ENCODE peak calls at places on chromosomes 11 and 22, in eight cellular contexts. One of them, this sample, is unnamed.
A peak's percentile ranks its signal among the peaks of the same experiment; 100 is the strongest.

GRCh38 chr11:35683728-35684339 is 21.3 kb downstream of the TRIM44 start:
- DNase-seq in right lobe of liver: no peak
- DNase-seq in transverse colon: no peak
- DNase-seq in heart left ventricle: no peak
- DNase-seq in A549: no peak
- DNase-seq in breast epithelium: no peak
- DNase-seq in vagina: no peak
- DNase-seq in H1: no peak
- DNase-seq in this sample: no peak

GRCh38 chr11:46876471-46876870 is 30.4 kb upstream of the CKAP5 start:
- DNase-seq in heart left ventricle: no peak
- DNase-seq in A549: no peak
- DNase-seq in transverse colon: no peak
- DNase-seq in vagina: no peak
- DNase-seq in right lobe of liver: no peak
- DNase-seq in H1: no peak
- DNase-seq in breast epithelium: no peak
- DNase-seq in this sample: no peak

GRCh38 chr11:127943763-127944162 is 643.6 kb downstream of the ETS1 start:
- DNase-seq in heart left ventricle: no peak
- DNase-seq in A549: no peak
- DNase-seq in vagina: no peak
- DNase-seq in breast epithelium: no peak
- DNase-seq in H1: no peak
- DNase-seq in transverse colon: no peak
- DNase-seq in right lobe of liver: no peak
- DNase-seq in this sample: no peak

GRCh38 chr11:45089845-45090499 is 56.5 kb upstream of the PRDM11 start:
- DNase-seq in H1: no peak
- DNase-seq in vagina: no peak
- DNase-seq in right lobe of liver: no peak
- DNase-seq in heart left ventricle: no peak
- DNase-seq in A549: peak; percentile 60
- DNase-seq in breast epithelium: no peak
- DNase-seq in transverse colon: no peak
- DNase-seq in this sample: no peak

GRCh38 chr11:1039481-1040427 is 3.2 kb upstream of the MUC6 start:
- DNase-seq in heart left ventricle: no peak
- DNase-seq in right lobe of liver: no peak
- DNase-seq in H1: no peak
- DNase-seq in transverse colon: no peak
- DNase-seq in A549: no peak
- DNase-seq in breast epithelium: peak; percentile 31
- DNase-seq in vagina: no peak
- DNase-seq in this sample: no peak

GRCh38 chr11:126061707-126062678 is 673 bp downstream of the CDON start:
- DNase-seq in vagina: no peak
- DNase-seq in right lobe of liver: peak; percentile 40
- DNase-seq in heart left ventricle: no peak
- DNase-seq in breast epithelium: no peak
- DNase-seq in transverse colon: peak; percentile 31
- DNase-seq in H1: peak; percentile 74
- DNase-seq in A549: peak; percentile 52
- DNase-seq in this sample: peak; percentile 46

GRCh38 chr11:84812351-84813083 is 814.6 kb downstream of the DLG2 start:
- DNase-seq in A549: no peak
- DNase-seq in vagina: no peak
- DNase-seq in heart left ventricle: no peak
- DNase-seq in transverse colon: no peak
- DNase-seq in H1: no peak
- DNase-seq in right lobe of liver: no peak
- DNase-seq in breast epithelium: no peak
- DNase-seq in this sample: no peak

GRCh38 chr11:10909141-10909883 is 51.5 kb upstream of the ZBED5 start:
- DNase-seq in right lobe of liver: no peak
- DNase-seq in H1: no peak
- DNase-seq in heart left ventricle: no peak
- DNase-seq in breast epithelium: no peak
- DNase-seq in A549: no peak
- DNase-seq in transverse colon: no peak
- DNase-seq in vagina: no peak
- DNase-seq in this sample: no peak

GRCh38 chr11:44252999-44253602 is 56.8 kb downstream of the ALX4 start:
- DNase-seq in H1: no peak
- DNase-seq in vagina: no peak
- DNase-seq in breast epithelium: no peak
- DNase-seq in heart left ventricle: no peak
- DNase-seq in transverse colon: no peak
- DNase-seq in A549: no peak
- DNase-seq in right lobe of liver: no peak
- DNase-seq in this sample: no peak

GRCh38 chr11:113690619-113691569 is 15.2 kb downstream of the TMPRSS5 start:
- DNase-seq in transverse colon: peak; percentile 80
- DNase-seq in A549: peak; percentile 84
- DNase-seq in heart left ventricle: no peak
- DNase-seq in right lobe of liver: no peak
- DNase-seq in breast epithelium: peak; percentile 59
- DNase-seq in vagina: no peak
- DNase-seq in H1: peak; percentile 86
- DNase-seq in this sample: no peak

GRCh38 chr11:133198326-133198725 is 334.0 kb downstream of the OPCML start:
- DNase-seq in breast epithelium: no peak
- DNase-seq in H1: no peak
- DNase-seq in right lobe of liver: no peak
- DNase-seq in vagina: peak; percentile 25
- DNase-seq in heart left ventricle: no peak
- DNase-seq in transverse colon: no peak
- DNase-seq in A549: no peak
- DNase-seq in this sample: no peak

GRCh38 chr22:24474221-24474620 is 20.9 kb upstream of the UPB1 start:
- DNase-seq in heart left ventricle: no peak
- DNase-seq in transverse colon: no peak
- DNase-seq in H1: no peak
- DNase-seq in right lobe of liver: no peak
- DNase-seq in A549: peak; percentile 36
- DNase-seq in vagina: no peak
- DNase-seq in breast epithelium: no peak
- DNase-seq in this sample: no peak

GRCh38 chr22:44995282-44995597 is 14.6 kb downstream of the PHF21B start:
- DNase-seq in transverse colon: no peak
- DNase-seq in H1: no peak
- DNase-seq in vagina: no peak
- DNase-seq in A549: no peak
- DNase-seq in heart left ventricle: no peak
- DNase-seq in breast epithelium: no peak
- DNase-seq in right lobe of liver: no peak
- DNase-seq in this sample: no peak

GRCh38 chr22:44997060-44997459 is 12.7 kb downstream of the PHF21B start:
- DNase-seq in A549: no peak
- DNase-seq in vagina: no peak
- DNase-seq in H1: no peak
- DNase-seq in heart left ventricle: no peak
- DNase-seq in right lobe of liver: no peak
- DNase-seq in transverse colon: no peak
- DNase-seq in breast epithelium: no peak
- DNase-seq in this sample: no peak

GRCh38 chr22:44996120-44996519 is 13.7 kb downstream of the PHF21B start:
- DNase-seq in transverse colon: no peak
- DNase-seq in heart left ventricle: no peak
- DNase-seq in right lobe of liver: no peak
- DNase-seq in A549: no peak
- DNase-seq in vagina: no peak
- DNase-seq in breast epithelium: no peak
- DNase-seq in H1: no peak
- DNase-seq in this sample: no peak

GRCh38 chr22:44995715-44996114 is 14.1 kb downstream of the PHF21B start:
- DNase-seq in H1: no peak
- DNase-seq in vagina: no peak
- DNase-seq in A549: no peak
- DNase-seq in transverse colon: no peak
- DNase-seq in breast epithelium: no peak
- DNase-seq in heart left ventricle: no peak
- DNase-seq in right lobe of liver: no peak
- DNase-seq in this sample: no peak

GRCh38 chr22:44996648-44997047 is 13.2 kb downstream of the PHF21B start:
- DNase-seq in heart left ventricle: no peak
- DNase-seq in transverse colon: no peak
- DNase-seq in right lobe of liver: no peak
- DNase-seq in breast epithelium: no peak
- DNase-seq in H1: no peak
- DNase-seq in A549: no peak
- DNase-seq in vagina: no peak
- DNase-seq in this sample: no peak
- H3K4me3 ChIP-seq in heart left ventricle: no peak overlapping the region
- H3K4me3 ChIP-seq in transverse colon: no peak overlapping the region
- H3K4me3 ChIP-seq in right lobe of liver: no peak overlapping the region
- H3K4me3 ChIP-seq in breast epithelium: no peak overlapping the region
- H3K4me3 ChIP-seq in H1: no peak overlapping the region
- H3K4me3 ChIP-seq in A549: no peak overlapping the region
- H3K4me3 ChIP-seq in vagina: no peak overlapping the region
- H3K4me3 ChIP-seq in this sample: no peak overlapping the region

GRCh38 chr11:67435031-67435726 is 2.3 kb downstream of the PTPRCAP start:
- DNase-seq in heart left ventricle: no peak
- DNase-seq in vagina: no peak
- DNase-seq in H1: no peak
- DNase-seq in breast epithelium: no peak
- DNase-seq in A549: no peak
- DNase-seq in transverse colon: no peak
- DNase-seq in right lobe of liver: no peak
- DNase-seq in this sample: no peak
- TF ChIP-seq POLR2A in heart left ventricle: no peak
- TF ChIP-seq POLR2A in vagina: no peak
- TF ChIP-seq POLR2A in H1: no peak
- TF ChIP-seq POLR2A in breast epithelium: no peak
- TF ChIP-seq POLR2A in A549: no peak
- TF ChIP-seq POLR2A in transverse colon: no peak
- TF ChIP-seq POLR2A in right lobe of liver: no peak
- TF ChIP-seq POLR2A in this sample: no peak

GRCh38 chr11:33320814-33321330 is 63.7 kb downstream of the HIPK3 start:
- DNase-seq in heart left ventricle: no peak
- DNase-seq in H1: no peak
- DNase-seq in vagina: no peak
- DNase-seq in A549: no peak
- DNase-seq in right lobe of liver: no peak
- DNase-seq in transverse colon: no peak
- DNase-seq in breast epithelium: no peak
- DNase-seq in this sample: no peak
- H3K4me1 ChIP-seq in heart left ventricle: peaks cover 71% of the 10 kb centered on the region
- H3K4me1 ChIP-seq in H1: no peaks in the 10 kb centered on the region
- H3K4me1 ChIP-seq in vagina: peaks cover 46% of the 10 kb centered on the region
- H3K4me1 ChIP-seq in A549: peaks cover 13% of the 10 kb centered on the region
- H3K4me1 ChIP-seq in right lobe of liver: no peaks in the 10 kb centered on the region
- H3K4me1 ChIP-seq in transverse colon: peaks cover 66% of the 10 kb centered on the region
- H3K4me1 ChIP-seq in breast epithelium: no peaks in the 10 kb centered on the region
- H3K4me1 ChIP-seq in this sample: peaks cover 15% of the 10 kb centered on the region

GRCh38 chr11:134466035-134466908 is 54.2 kb upstream of the B3GAT1 start:
- DNase-seq in breast epithelium: no peak
- DNase-seq in right lobe of liver: no peak
- DNase-seq in transverse colon: peak; percentile 77
- DNase-seq in vagina: no peak
- DNase-seq in heart left ventricle: no peak
- DNase-seq in A549: no peak
- DNase-seq in H1: peak; percentile 55
- DNase-seq in this sample: no peak
- H3K4me3 ChIP-seq in breast epithelium: peak overlapping the region; percentile 12
- H3K4me3 ChIP-seq in right lobe of liver: peak overlapping the region; percentile 25
- H3K4me3 ChIP-seq in transverse colon: peak overlapping the region; percentile 25
- H3K4me3 ChIP-seq in vagina: no peak overlapping the region
- H3K4me3 ChIP-seq in heart left ventricle: no peak overlapping the region
- H3K4me3 ChIP-seq in A549: no peak overlapping the region
- H3K4me3 ChIP-seq in H1: no peak overlapping the region
- H3K4me3 ChIP-seq in this sample: no peak overlapping the region